ENCODE peak calls at places on chromosome 20, in eight cellular contexts. N is body of pancreas, C is foreskin fibroblast, F is AG04450, U is lower lobe of right lung, Y is ascending aorta, Q is AG10803, W is colonic mucosa. X is an unnamed sample.

GRCh38 chr20:58627212-58628072 is 23.6 kb upstream of the STX16 start:
- DNase-seq in N (no peak), C (no peak), F (no peak), U (no peak), Y (no peak), Q (no peak), W (no peak), X (no peak)

GRCh38 chr20:6101346-6101745 is 21.5 kb downstream of the FERMT1 start:
- DNase-seq in N (no peak), C (no peak), F (no peak), U (no peak), Y (no peak), Q (no peak), W (no peak), X (no peak)

GRCh38 chr20:11544029-11544678 is 373.5 kb upstream of the BTBD3 start:
- DNase-seq in N (peak), C (peak), F (peak), U (no peak), Y (no peak), Q (peak), W (peak), X (no peak)

GRCh38 chr20:33130553-33130952 is 37.4 kb upstream of the BPIFA2 start:
- DNase-seq in N (no peak), C (peak), F (no peak), U (no peak), Y (no peak), Q (peak), W (no peak), X (peak)

GRCh38 chr20:36818831-36819230 is 45.3 kb upstream of the DSN1 start:
- DNase-seq in N (no peak), C (no peak), F (no peak), U (no peak), Y (no peak), Q (no peak), W (no peak), X (no peak)

GRCh38 chr20:35490736-35491181 is 35.4 kb downstream of the CEP250 start:
- DNase-seq in N (peak), C (no peak), F (no peak), U (no peak), Y (no peak), Q (no peak), W (peak), X (no peak)

GRCh38 chr20:24785141-24785924 is 163.7 kb upstream of the CST7 start:
- DNase-seq in N (no peak), C (no peak), F (no peak), U (peak), Y (no peak), Q (peak), W (no peak), X (peak)

GRCh38 chr20:63347081-63347741 is 13.9 kb downstream of the CHRNA4 start:
- DNase-seq in N (no peak), C (no peak), F (no peak), U (no peak), Y (no peak), Q (no peak), W (no peak), X (no peak)

GRCh38 chr20:53865905-53866786 is 204.2 kb downstream of the BCAS1 start:
- DNase-seq in N (peak), C (no peak), F (peak), U (no peak), Y (no peak), Q (peak), W (peak), X (peak)

GRCh38 chr20:57265649-57266250 is 691 bp downstream of the BMP7 start:
- DNase-seq in N (no peak), C (no peak), F (no peak), U (no peak), Y (no peak), Q (no peak), W (no peak), X (peak)

GRCh38 chr20:58981564-58982364 is 708 bp downstream of the NELFCD start:
- DNase-seq in N (no peak), C (no peak), F (no peak), U (no peak), Y (no peak), Q (no peak), W (peak), X (no peak)

GRCh38 chr20:51284161-51284560 is 258.4 kb downstream of the NFATC2 start:
- DNase-seq in N (no peak), C (no peak), F (no peak), U (no peak), Y (no peak), Q (no peak), W (no peak), X (no peak)

GRCh38 chr20:36441416-36441815 is 99.9 kb upstream of the MYL9 start:
- DNase-seq in N (no peak), C (no peak), F (no peak), U (no peak), Y (no peak), Q (no peak), W (no peak), X (no peak)

GRCh38 chr20:19947611-19948264 is 69.4 kb upstream of the NAA20 start:
- DNase-seq in N (peak), C (peak), F (peak), U (no peak), Y (no peak), Q (peak), W (no peak), X (no peak)

GRCh38 chr20:39853664-39854063 is 835.4 kb downstream of the MAFB start:
- DNase-seq in N (no peak), C (peak), F (peak), U (no peak), Y (no peak), Q (peak), W (no peak), X (peak)

GRCh38 chr20:17771206-17772004 is 71.6 kb downstream of the BANF2 start:
- DNase-seq in N (no peak), C (no peak), F (no peak), U (peak), Y (no peak), Q (peak), W (no peak), X (no peak)

GRCh38 chr20:60269571-60270162 is 311.4 kb downstream of the CDH26 start:
- DNase-seq in N (no peak), C (no peak), F (no peak), U (no peak), Y (no peak), Q (no peak), W (no peak), X (no peak)
- H3K4me3 ChIP-seq in N (no peak), C (no peak), F (no peak), U (no peak), Y (no peak), Q (no peak), W (no peak), X (no peak)

DNA sequence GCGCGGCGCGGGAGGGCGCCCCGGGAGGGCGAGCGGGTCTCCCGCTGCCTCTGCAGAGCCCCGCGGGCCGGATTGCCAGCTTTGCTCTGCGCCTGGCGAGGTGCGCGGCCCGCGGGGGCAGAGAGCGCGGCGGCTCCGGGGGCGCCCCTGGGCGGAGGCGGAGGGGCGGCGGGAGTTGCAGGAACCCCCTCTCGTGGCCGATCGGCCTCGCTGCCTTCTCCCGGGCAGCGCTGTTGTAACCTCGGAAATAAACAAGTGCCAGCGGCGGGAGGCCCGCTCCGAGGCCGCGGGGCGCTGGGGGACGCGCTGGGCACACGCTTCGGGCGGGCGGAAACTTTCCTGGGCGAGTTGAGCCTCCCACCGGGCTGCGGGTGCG is 1.2 kb downstream of the CDH4 start:
- DNase-seq in N (peak), C (peak), F (no peak), U (no peak), Y (no peak), Q (peak), W (no peak), X (peak)
- H3K4me3 ChIP-seq in N (no peak), C (peak), F (peak), U (peak), Y (peak), Q (peak), W (no peak), X (peak)

GRCh38 chr20:4242376-4242775 is 227.0 kb upstream of the RNF24 start:
- DNase-seq in N (no peak), C (no peak), F (no peak), U (no peak), Y (no peak), Q (no peak), W (no peak), X (no peak)
- H3K4me3 ChIP-seq in N (no peak), C (no peak), F (no peak), U (no peak), Y (no peak), Q (no peak), W (no peak), X (no peak)

GRCh38 chr20:460707-461106 is 1.6 kb downstream of the TBC1D20 start:
- DNase-seq in N (peak), C (peak), F (no peak), U (no peak), Y (no peak), Q (peak), W (no peak), X (no peak)
- H3K4me3 ChIP-seq in N (no peak), C (peak), F (peak), U (peak), Y (no peak), Q (peak), W (peak), X (peak)

GRCh38 chr20:49280463-49281058 is 2.7 kb upstream of the ZNFX1 start:
- DNase-seq in N (no peak), C (no peak), F (no peak), U (no peak), Y (no peak), Q (no peak), W (no peak), X (no peak)

GRCh38 chr20:49282584-49283171 is 4.8 kb upstream of the ZNFX1 start:
- DNase-seq in N (no peak), C (no peak), F (no peak), U (no peak), Y (no peak), Q (no peak), W (no peak), X (no peak)

GRCh38 chr20:49283176-49283702 is 5.4 kb upstream of the ZNFX1 start:
- DNase-seq in N (no peak), C (no peak), F (no peak), U (no peak), Y (no peak), Q (no peak), W (no peak), X (no peak)

GRCh38 chr20:49281059-49281912 is 3.4 kb upstream of the ZNFX1 start:
- DNase-seq in N (no peak), C (no peak), F (no peak), U (no peak), Y (no peak), Q (no peak), W (peak), X (peak)

DNA sequence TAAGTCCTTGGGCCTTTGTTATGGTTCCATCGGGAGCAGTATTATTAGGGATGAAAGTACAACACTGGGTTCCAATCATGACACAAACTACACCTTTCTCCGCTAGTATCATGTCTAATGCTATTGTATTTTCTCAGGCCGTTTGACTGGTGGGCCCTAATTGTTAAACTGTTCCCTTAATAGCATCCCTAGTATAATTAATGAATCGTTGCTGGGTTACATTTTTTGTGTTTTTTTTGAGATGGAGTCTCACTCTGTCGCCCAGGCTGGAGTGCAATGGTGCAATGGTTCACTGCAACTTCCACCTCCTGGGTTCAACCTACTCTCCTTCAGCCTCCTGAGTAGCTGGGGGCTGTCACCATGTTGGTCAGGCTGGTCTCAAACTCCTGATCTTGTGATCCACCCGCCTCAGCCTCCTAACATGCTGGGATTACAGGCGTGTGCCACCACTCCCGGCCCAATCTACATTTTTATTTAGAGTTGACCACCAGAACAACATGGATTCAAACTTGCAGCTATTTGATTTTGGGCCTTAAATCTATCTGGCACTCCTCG is 4.1 kb upstream of the ZNFX1 start:
- DNase-seq in N (no peak), C (no peak), F (no peak), U (no peak), Y (no peak), Q (no peak), W (no peak), X (no peak)
- H3K4me3 ChIP-seq in N (no peak), C (peak), F (peak), U (peak), Y (no peak), Q (no peak), W (no peak), X (peak)

DNA sequence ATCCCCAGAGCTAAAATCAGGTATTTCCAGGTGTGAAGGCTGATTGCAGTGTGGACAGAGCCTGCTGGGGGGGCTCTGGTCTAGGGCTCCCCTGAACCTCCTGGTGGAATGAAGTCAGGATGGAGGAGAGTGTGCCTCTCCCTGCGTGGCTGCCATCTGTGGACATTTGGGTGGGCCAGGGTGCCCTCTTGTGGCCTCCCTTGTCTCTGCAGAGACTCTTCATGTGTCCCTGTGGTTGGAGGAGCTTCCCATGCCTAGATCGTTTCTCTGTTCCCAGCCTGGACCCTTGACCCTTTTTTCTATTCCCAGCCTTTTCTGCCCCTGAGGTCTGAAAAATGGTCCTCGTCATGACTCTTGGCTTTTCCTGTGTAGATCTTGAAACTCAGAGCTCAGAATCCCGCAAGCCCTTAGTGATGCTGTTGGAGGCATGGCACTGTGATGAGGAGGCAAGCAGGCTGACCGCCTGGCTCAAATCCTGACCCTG is 9.9 kb upstream of the PSMF1 start:
- DNase-seq in N (peak), C (peak), F (no peak), U (peak), Y (no peak), Q (peak), W (peak), X (peak)
- H3K4me3 ChIP-seq in N (no peak), C (no peak), F (no peak), U (no peak), Y (no peak), Q (no peak), W (no peak), X (no peak)

GRCh38 chr20:50193851-50194830 is 3.5 kb downstream of the CEBPB start:
- DNase-seq in N (no peak), C (no peak), F (no peak), U (peak), Y (no peak), Q (peak), W (no peak), X (no peak)
- H3K4me3 ChIP-seq in N (peak), C (peak), F (peak), U (peak), Y (peak), Q (peak), W (peak), X (peak)

GRCh38 chr20:60804918-60805631 is 447.0 kb upstream of the CDH4 start:
- DNase-seq in N (no peak), C (no peak), F (no peak), U (no peak), Y (no peak), Q (no peak), W (no peak), X (no peak)
- H3K4me3 ChIP-seq in N (no peak), C (no peak), F (no peak), U (no peak), Y (no peak), Q (no peak), W (no peak), X (no peak)